ENCODE peak calls at places on chromosomes 1 and 21, in seven cellular contexts. I is IMR-90; C is CD4-positive, alpha-beta memory T cell; A is CD8-positive, alpha-beta memory T cell; S is fibroblast of lung; Z is left lung; N is osteoblast. K is an unnamed sample.
A peak's percentile ranks its signal among the peaks of the same experiment; 100 is the strongest.

GRCh38 chr1:46517010-46517600 is 27.5 kb downstream of the DMBX1 start:
- DNase-seq in I (no peak), C (no peak), A (no peak), S (no peak), Z (peak; percentile 89), N (no peak), K (peak; percentile 63)

GRCh38 chr1:20921285-20921684 is 134.2 kb upstream of the HP1BP3 start:
- DNase-seq in I (peak; percentile 28), C (no peak), A (no peak), S (peak; percentile 18), Z (no peak), N (no peak), K (no peak)

GRCh38 chr1:230270185-230270939 is 155.8 kb downstream of the PGBD5 start:
- DNase-seq in I (peak; percentile 7), C (no peak), A (no peak), S (no peak), Z (peak; percentile 13), N (peak; percentile 76), K (peak; percentile 41)

GRCh38 chr1:197692965-197693364 is 82.3 kb downstream of the DENND1B start:
- DNase-seq in I (peak; percentile 31), C (no peak), A (no peak), S (peak; percentile 42), Z (no peak), N (no peak), K (no peak)

GRCh38 chr1:224454337-224455055 is 19.9 kb upstream of the WDR26 start:
- DNase-seq in I (no peak), C (no peak), A (no peak), S (no peak), Z (no peak), N (no peak), K (no peak)

GRCh38 chr1:15617874-15618684 is 821 bp downstream of the DDI2 start:
- DNase-seq in I (no peak), C (no peak), A (peak; percentile 59), S (no peak), Z (no peak), N (peak; percentile 71), K (no peak)

GRCh38 chr1:47436979-47437517 is 796 bp upstream of the FOXD2 start:
- DNase-seq in I (peak; percentile 29), C (no peak), A (no peak), S (peak; percentile 31), Z (no peak), N (peak; percentile 91), K (no peak)

GRCh38 chr1:203545032-203545816 is 51.3 kb downstream of the OPTC start:
- DNase-seq in I (no peak), C (no peak), A (no peak), S (no peak), Z (no peak), N (no peak), K (no peak)

GRCh38 chr1:161200421-161200991 is 1.7 kb upstream of the ADAMTS4 start:
- DNase-seq in I (no peak), C (no peak), A (no peak), S (no peak), Z (no peak), N (no peak), K (peak; percentile 47)

GRCh38 chr1:171756856-171757255 is 15.0 kb upstream of the VAMP4 start:
- DNase-seq in I (no peak), C (no peak), A (no peak), S (no peak), Z (no peak), N (no peak), K (no peak)

GRCh38 chr1:155254714-155255242 is 505 bp downstream of the ENTREP3 start:
- DNase-seq in I (no peak), C (no peak), A (no peak), S (no peak), Z (peak; percentile 84), N (peak; percentile 92), K (peak; percentile 73)

GRCh38 chr1:50750021-50750619 is 209.9 kb downstream of the FAF1 start:
- DNase-seq in I (peak; percentile 36), C (no peak), A (no peak), S (peak; percentile 50), Z (no peak), N (peak; percentile 75), K (no peak)

GRCh38 chr1:57061369-57061768 is 95.6 kb upstream of the C8B start:
- DNase-seq in I (peak; percentile 10), C (no peak), A (no peak), S (peak; percentile 2), Z (no peak), N (no peak), K (no peak)

GRCh38 chr1:169201084-169201619 is 94.7 kb downstream of the ATP1B1 start:
- DNase-seq in I (peak; percentile 69), C (no peak), A (no peak), S (peak; percentile 25), Z (no peak), N (peak; percentile 11), K (no peak)

GRCh38 chr21:33734326-33734725 is 92.0 kb downstream of the ITSN1 start:
- DNase-seq in I (peak; percentile 58), C (no peak), A (no peak), S (peak; percentile 7), Z (no peak), N (no peak), K (no peak)

GRCh38 chr1:41528106-41528505 is 43.6 kb upstream of the EDN2 start:
- DNase-seq in I (no peak), C (no peak), A (no peak), S (no peak), Z (no peak), N (peak; percentile 60), K (peak; percentile 53)

GRCh38 chr1:113557176-113557575 is 166.9 kb downstream of the MAGI3 start:
- DNase-seq in I (no peak), C (no peak), A (no peak), S (no peak), Z (no peak), N (no peak), K (no peak)

GRCh38 chr1:54407957-54408700 is 1.9 kb upstream of the SSBP3 start:
- DNase-seq in I (peak; percentile 89), C (no peak), A (no peak), S (peak; percentile 80), Z (no peak), N (peak; percentile 99), K (no peak)

GRCh38 chr1:159211331-159212136 is 6.9 kb downstream of the ACKR1 start:
- DNase-seq in I (peak; percentile 3), C (peak; percentile 32), A (peak; percentile 60), S (peak; percentile 18), Z (no peak), N (no peak), K (no peak)

DNA sequence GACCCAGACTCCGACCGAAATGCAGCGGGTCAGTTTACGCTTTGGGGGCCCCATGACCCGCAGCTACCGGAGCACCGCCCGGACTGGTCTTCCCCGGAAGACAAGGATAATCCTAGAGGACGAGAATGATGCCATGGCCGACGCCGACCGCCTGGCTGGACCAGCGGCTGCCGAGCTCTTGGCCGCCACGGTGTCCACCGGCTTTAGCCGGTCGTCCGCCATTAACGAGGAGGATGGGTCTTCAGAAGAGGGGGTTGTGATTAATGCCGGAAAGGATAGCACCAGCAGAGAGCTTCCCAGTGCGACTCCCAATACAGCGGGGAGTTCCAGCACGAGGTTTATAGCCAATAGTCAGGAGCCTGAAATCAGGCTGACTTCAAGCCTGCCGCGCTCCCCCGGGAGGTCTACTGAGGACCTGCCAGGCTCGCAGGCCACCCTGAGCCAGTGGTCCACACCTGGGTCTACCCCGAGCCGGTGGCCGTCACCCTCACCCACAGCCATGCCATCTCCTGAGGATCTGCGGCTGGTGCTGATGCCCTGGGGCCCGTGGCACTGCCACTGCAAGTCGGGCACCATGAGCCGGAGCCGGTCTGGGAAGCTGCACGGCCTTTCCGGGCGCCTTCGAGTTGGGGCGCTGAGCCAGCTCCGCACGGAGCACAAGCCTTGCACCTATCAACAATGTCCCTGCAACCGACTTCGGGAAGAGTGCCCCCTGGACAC is 534 bp downstream of the C1orf56 start:
- DNase-seq in I (peak; percentile 57), C (peak; percentile 65), A (peak; percentile 76), S (peak; percentile 67), Z (peak; percentile 91), N (peak; percentile 95), K (peak; percentile 88)
- H3K27me3 ChIP-seq in I (no peaks in the 10 kb centered on the region), C (no peaks in the 10 kb centered on the region), A (no peaks in the 10 kb centered on the region), S (no peaks in the 10 kb centered on the region), Z (no peaks in the 10 kb centered on the region), N (no peaks in the 10 kb centered on the region), K (no peaks in the 10 kb centered on the region)

DNA sequence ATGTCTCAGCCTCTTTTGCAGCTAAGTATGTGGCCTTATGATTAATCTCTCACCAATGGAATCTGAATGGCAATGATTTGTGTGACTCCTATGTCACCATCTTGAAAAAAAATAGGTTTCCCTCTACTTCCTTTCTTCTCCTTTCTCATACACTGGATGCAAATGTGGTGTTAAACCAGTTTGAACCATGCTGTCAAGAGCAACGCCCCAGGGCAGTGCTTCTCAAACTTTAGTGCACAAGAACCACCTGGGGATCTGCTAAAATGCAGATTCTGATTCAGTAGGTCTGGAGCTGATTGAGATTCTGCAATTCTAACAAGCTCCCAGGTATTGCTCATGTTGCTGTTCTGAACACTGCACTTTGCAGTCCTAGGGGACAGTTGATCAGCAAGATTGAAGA is 44.7 kb upstream of the ZNF644 start:
- DNase-seq in I (no peak), C (no peak), A (no peak), S (no peak), Z (no peak), N (no peak), K (no peak)
- H3K4me1 ChIP-seq in I (no peaks in the 10 kb centered on the region), C (no peaks in the 10 kb centered on the region), A (no peaks in the 10 kb centered on the region), S (no peaks in the 10 kb centered on the region), Z (no peaks in the 10 kb centered on the region), N (no peaks in the 10 kb centered on the region), K (no peaks in the 10 kb centered on the region)

GRCh38 chr1:79811173-79811572 is 804.6 kb upstream of the ADGRL4 start:
- DNase-seq in I (peak; percentile 88), C (no peak), A (no peak), S (peak; percentile 61), Z (no peak), N (no peak), K (no peak)
- H3K9me3 ChIP-seq in I (no peaks in the 10 kb centered on the region), C (peaks cover 4% of the 10 kb centered on the region), A (no peaks in the 10 kb centered on the region), S (no peaks in the 10 kb centered on the region), Z (no peaks in the 10 kb centered on the region), N (no peaks in the 10 kb centered on the region), K (no peaks in the 10 kb centered on the region)

GRCh38 chr1:25673456-25673855 is 56.9 kb downstream of the MAN1C1 start:
- DNase-seq in I (no peak), C (no peak), A (no peak), S (no peak), Z (no peak), N (no peak), K (no peak)

GRCh38 chr1:25675729-25676476 is 59.3 kb downstream of the MAN1C1 start:
- DNase-seq in I (no peak), C (peak; percentile 83), A (peak; percentile 84), S (no peak), Z (no peak), N (no peak), K (peak; percentile 37)

GRCh38 chr1:25676488-25676887 is 59.9 kb downstream of the MAN1C1 start:
- DNase-seq in I (peak; percentile 46), C (no peak), A (no peak), S (no peak), Z (no peak), N (no peak), K (no peak)

GRCh38 chr1:25672763-25673409 is 56.3 kb downstream of the MAN1C1 start:
- DNase-seq in I (peak; percentile 49), C (no peak), A (no peak), S (no peak), Z (no peak), N (no peak), K (peak; percentile 61)

GRCh38 chr1:25673962-25674928 is 57.7 kb downstream of the MAN1C1 start:
- DNase-seq in I (no peak), C (no peak), A (no peak), S (no peak), Z (no peak), N (no peak), K (no peak)
- H3K27me3 ChIP-seq in I (peaks cover 1% of the 10 kb centered on the region), C (no peaks in the 10 kb centered on the region), A (no peaks in the 10 kb centered on the region), S (peaks cover 2% of the 10 kb centered on the region), Z (no peaks in the 10 kb centered on the region), N (peaks cover 55% of the 10 kb centered on the region), K (no peaks in the 10 kb centered on the region)

GRCh38 chr21:43297411-43297981 is 128.7 kb downstream of the CRYAA start:
- DNase-seq in I (no peak), C (no peak), A (peak; percentile 17), S (no peak), Z (no peak), N (no peak), K (no peak)
- H3K4me1 ChIP-seq in I (no peaks in the 10 kb centered on the region), C (no peaks in the 10 kb centered on the region), A (no peaks in the 10 kb centered on the region), S (no peaks in the 10 kb centered on the region), Z (no peaks in the 10 kb centered on the region), N (no peaks in the 10 kb centered on the region), K (no peaks in the 10 kb centered on the region)

K was measured in aorta.